ENCODE peak calls at places on chromosomes 11 and 22, in eight cellular contexts. H is fibroblast of the conjunctiva; Q is stimulated activated naive CD4-positive, alpha-beta T cell; X is SHP77; C is neural crest cell; J is A549; V is Daoy; W is stimulated activated CD8-positive, alpha-beta memory T cell treated with anti-CD3 and anti-CD28 coated beads, Interleukin-15, amount 100 ng/mL, for 24 hours. L is an unnamed sample.
A peak's percentile ranks its signal among the peaks of the same experiment; 100 is the strongest.

GRCh38 chr22:28544431-28544868 is 135.2 kb downstream of the TTC28 start:
- DNase-seq in X (no peak), C (no peak), W (no peak), Q (no peak), V (peak; percentile 18), J (no peak), H (no peak), L (no peak)

GRCh38 chr11:83751041-83751440 is 464.9 kb upstream of the CCDC90B start:
- DNase-seq in V (no peak), H (no peak), X (no peak), W (no peak), Q (no peak), J (no peak), C (no peak), L (no peak)

GRCh38 chr22:38570841-38571364 is 920 bp upstream of the DMC1 start:
- DNase-seq in Q (peak; percentile 67), W (no peak), J (peak; percentile 28), X (peak; percentile 13), H (no peak), C (peak; percentile 22), V (peak; percentile 41), L (no peak)

GRCh38 chr11:6637871-6638270 is 17.7 kb downstream of the DCHS1 start:
- DNase-seq in J (no peak), V (no peak), H (peak; percentile 64), X (no peak), C (no peak), Q (no peak), W (no peak), L (no peak)

GRCh38 chr11:74024630-74025029 is 15.7 kb upstream of the UCP3 start:
- DNase-seq in Q (no peak), V (peak; percentile 13), C (no peak), X (no peak), W (no peak), J (no peak), H (peak; percentile 81), L (peak; percentile 21)

GRCh38 chr11:82889133-82890001 is 10.9 kb downstream of the PRCP start:
- DNase-seq in C (no peak), H (no peak), Q (no peak), J (no peak), V (no peak), W (no peak), X (no peak), L (no peak)

GRCh38 chr11:43489869-43490465 is 131.2 kb downstream of the TTC17 start:
- DNase-seq in X (no peak), J (no peak), Q (no peak), W (no peak), V (no peak), H (no peak), C (no peak), L (no peak)

GRCh38 chr11:26778000-26778757 is 56.3 kb upstream of the SLC5A12 start:
- DNase-seq in V (peak; percentile 66), C (no peak), H (no peak), X (no peak), J (no peak), W (no peak), Q (no peak), L (no peak)

GRCh38 chr11:84345597-84345996 is 1059.4 kb upstream of the CCDC90B start:
- DNase-seq in V (no peak), C (no peak), X (no peak), J (no peak), H (no peak), Q (no peak), W (no peak), L (no peak)

GRCh38 chr11:130477646-130478203 is 29.3 kb downstream of the ADAMTS15 start:
- DNase-seq in J (no peak), X (no peak), W (no peak), C (no peak), H (peak; percentile 27), V (no peak), Q (no peak), L (no peak)

GRCh38 chr11:127943763-127944162 is 643.6 kb downstream of the ETS1 start:
- DNase-seq in W (no peak), V (no peak), C (no peak), Q (no peak), J (no peak), H (no peak), X (no peak), L (no peak)

GRCh38 chr11:44899959-44900358 is 50.7 kb downstream of the TP53I11 start:
- DNase-seq in J (peak; percentile 73), W (no peak), H (peak; percentile 12), X (no peak), V (peak; percentile 64), C (peak; percentile 32), Q (peak; percentile 4), L (no peak)

GRCh38 chr11:48012051-48012391 is 31.7 kb downstream of the PTPRJ start:
- DNase-seq in C (no peak), X (no peak), Q (no peak), H (no peak), V (no peak), J (no peak), W (no peak), L (no peak)

GRCh38 chr11:62535802-62536201 is 10.8 kb downstream of the AHNAK start:
- DNase-seq in W (no peak), Q (no peak), H (no peak), C (no peak), X (no peak), J (no peak), V (no peak), L (no peak)

GRCh38 chr11:123654566-123655081 is at the start of gene SCN3B:
- DNase-seq in H (no peak), X (peak; percentile 74), V (peak; percentile 85), C (peak; percentile 68), J (peak; percentile 69), W (no peak), Q (peak; percentile 3), L (peak; percentile 45)

GRCh38 chr11:130428271-130428670 is at the start of gene ADAMTS8:
- DNase-seq in V (no peak), J (no peak), X (no peak), Q (no peak), C (no peak), H (no peak), W (no peak), L (no peak)

GRCh38 chr11:30128269-30128932 is 102.4 kb upstream of the FSHB start:
- DNase-seq in Q (no peak), J (peak; percentile 42), C (no peak), H (peak; percentile 61), V (peak; percentile 9), X (no peak), W (no peak), L (no peak)

GRCh38 chr22:48754611-48755331 is 1072.9 kb downstream of the BRD1 start:
- DNase-seq in W (no peak), V (no peak), J (no peak), C (peak; percentile 0), X (no peak), H (no peak), Q (no peak), L (no peak)

GRCh38 chr11:65770951-65771567 is 9.7 kb downstream of the AP5B1 start:
- DNase-seq in V (no peak), H (no peak), Q (no peak), X (no peak), W (no peak), J (no peak), C (no peak), L (no peak)

GRCh38 chr11:16739326-16739875 is 954 bp downstream of the C11orf58 start:
- DNase-seq in W (no peak), Q (peak; percentile 74), X (no peak), V (no peak), H (no peak), J (peak; percentile 15), C (no peak), L (no peak)

GRCh38 chr11:131859811-131860210 is 489.4 kb downstream of the NTM start:
- DNase-seq in X (no peak), Q (no peak), J (no peak), W (no peak), C (no peak), V (peak; percentile 36), H (no peak), L (no peak)

GRCh38 chr11:77167791-77168190 is 39.7 kb downstream of the MYO7A start:
- DNase-seq in X (no peak), J (no peak), W (no peak), C (no peak), V (no peak), H (no peak), Q (no peak), L (no peak)

GRCh38 chr11:130042093-130042591 is 27.6 kb upstream of the APLP2 start:
- DNase-seq in C (no peak), X (peak; percentile 60), V (peak; percentile 76), H (peak; percentile 50), J (peak; percentile 79), W (no peak), Q (no peak), L (peak; percentile 52)

GRCh38 chr11:63609971-63610580 is 4.2 kb downstream of the PLAAT3 start:
- DNase-seq in J (no peak), W (no peak), C (no peak), H (no peak), V (peak; percentile 70), Q (no peak), X (no peak), L (no peak)

L was measured in retinal pigment epithelial cell.